ENCODE peak calls at places on chromosome 19, in ten cellular contexts. One of them, this sample, is unnamed.

GRCh38 chr19:897442-898039 is 4.3 kb downstream of the RNU6-9 start:
- DNase-seq in CD8-positive, alpha-beta memory T cell: no peak
- DNase-seq in body of pancreas: no peak
- DNase-seq in CD4-positive, alpha-beta T cell: no peak
- DNase-seq in heart left ventricle: no peak
- DNase-seq in astrocyte: no peak
- DNase-seq in lower lobe of right lung: no peak
- DNase-seq in testis: no peak
- DNase-seq in stomach: no peak
- DNase-seq in cardiac muscle cell: no peak
- DNase-seq in this sample: no peak

GRCh38 chr19:53977991-53978731 is 13.3 kb upstream of the CACNG6 start:
- DNase-seq in lower lobe of right lung: peak; percentile 64
- DNase-seq in body of pancreas: peak; percentile 20
- DNase-seq in CD8-positive, alpha-beta memory T cell: no peak
- DNase-seq in cardiac muscle cell: peak; percentile 99
- DNase-seq in astrocyte: peak; percentile 83
- DNase-seq in CD4-positive, alpha-beta T cell: no peak
- DNase-seq in testis: peak; percentile 95
- DNase-seq in heart left ventricle: peak; percentile 68
- DNase-seq in stomach: no peak
- DNase-seq in this sample: no peak

GRCh38 chr19:29385191-29385795 is 140.5 kb upstream of the VSTM2B start:
- DNase-seq in CD8-positive, alpha-beta memory T cell: no peak
- DNase-seq in astrocyte: no peak
- DNase-seq in lower lobe of right lung: peak; percentile 23
- DNase-seq in cardiac muscle cell: no peak
- DNase-seq in heart left ventricle: no peak
- DNase-seq in CD4-positive, alpha-beta T cell: no peak
- DNase-seq in testis: no peak
- DNase-seq in body of pancreas: no peak
- DNase-seq in stomach: no peak
- DNase-seq in this sample: no peak

GRCh38 chr19:23698711-23699520 is 11.9 kb upstream of the ZNF675 start:
- DNase-seq in CD8-positive, alpha-beta memory T cell: no peak
- DNase-seq in heart left ventricle: no peak
- DNase-seq in astrocyte: no peak
- DNase-seq in stomach: peak; percentile 27
- DNase-seq in body of pancreas: peak; percentile 30
- DNase-seq in testis: no peak
- DNase-seq in cardiac muscle cell: no peak
- DNase-seq in lower lobe of right lung: no peak
- DNase-seq in CD4-positive, alpha-beta T cell: no peak
- DNase-seq in this sample: no peak

GRCh38 chr19:27660428-27660827 is 1552.5 kb downstream of the UQCRFS1 start:
- DNase-seq in body of pancreas: no peak
- DNase-seq in astrocyte: no peak
- DNase-seq in heart left ventricle: peak; percentile 32
- DNase-seq in CD8-positive, alpha-beta memory T cell: no peak
- DNase-seq in lower lobe of right lung: no peak
- DNase-seq in testis: no peak
- DNase-seq in CD4-positive, alpha-beta T cell: no peak
- DNase-seq in stomach: no peak
- DNase-seq in cardiac muscle cell: no peak
- DNase-seq in this sample: no peak

GRCh38 chr19:11203194-11204075 is 6.1 kb upstream of the KANK2 start:
- DNase-seq in cardiac muscle cell: peak; percentile 93
- DNase-seq in CD4-positive, alpha-beta T cell: peak; percentile 39
- DNase-seq in CD8-positive, alpha-beta memory T cell: no peak
- DNase-seq in heart left ventricle: peak; percentile 89
- DNase-seq in testis: peak; percentile 88
- DNase-seq in stomach: peak; percentile 59
- DNase-seq in lower lobe of right lung: peak; percentile 75
- DNase-seq in body of pancreas: peak; percentile 66
- DNase-seq in astrocyte: peak; percentile 66
- DNase-seq in this sample: peak; percentile 10

GRCh38 chr19:1491849-1492170 is 829 bp downstream of the REEP6 start:
- DNase-seq in heart left ventricle: no peak
- DNase-seq in CD8-positive, alpha-beta memory T cell: no peak
- DNase-seq in stomach: no peak
- DNase-seq in testis: no peak
- DNase-seq in body of pancreas: peak; percentile 53
- DNase-seq in CD4-positive, alpha-beta T cell: no peak
- DNase-seq in cardiac muscle cell: no peak
- DNase-seq in astrocyte: no peak
- DNase-seq in lower lobe of right lung: no peak
- DNase-seq in this sample: no peak

GRCh38 chr19:35673121-35673804 is 6.9 kb downstream of the UPK1A start:
- DNase-seq in cardiac muscle cell: peak; percentile 63
- DNase-seq in astrocyte: peak; percentile 33
- DNase-seq in CD8-positive, alpha-beta memory T cell: peak; percentile 3
- DNase-seq in heart left ventricle: peak; percentile 54
- DNase-seq in body of pancreas: peak; percentile 31
- DNase-seq in stomach: peak; percentile 43
- DNase-seq in testis: no peak
- DNase-seq in CD4-positive, alpha-beta T cell: peak; percentile 7
- DNase-seq in lower lobe of right lung: no peak
- DNase-seq in this sample: no peak

GRCh38 chr19:2048959-2049740 is 1.9 kb downstream of the MKNK2 start:
- DNase-seq in heart left ventricle: no peak
- DNase-seq in stomach: no peak
- DNase-seq in lower lobe of right lung: peak; percentile 45
- DNase-seq in body of pancreas: peak; percentile 61
- DNase-seq in testis: peak; percentile 72
- DNase-seq in CD4-positive, alpha-beta T cell: no peak
- DNase-seq in astrocyte: no peak
- DNase-seq in cardiac muscle cell: no peak
- DNase-seq in CD8-positive, alpha-beta memory T cell: no peak
- DNase-seq in this sample: no peak

GRCh38 chr19:53864308-53864836 is 3.3 kb upstream of the MYADM start:
- DNase-seq in lower lobe of right lung: no peak
- DNase-seq in testis: no peak
- DNase-seq in CD8-positive, alpha-beta memory T cell: no peak
- DNase-seq in astrocyte: no peak
- DNase-seq in stomach: peak; percentile 60
- DNase-seq in body of pancreas: peak; percentile 62
- DNase-seq in cardiac muscle cell: no peak
- DNase-seq in CD4-positive, alpha-beta T cell: no peak
- DNase-seq in heart left ventricle: no peak
- DNase-seq in this sample: no peak

GRCh38 chr19:7265963-7266362 is 28.3 kb downstream of the INSR start:
- DNase-seq in stomach: peak; percentile 39
- DNase-seq in heart left ventricle: no peak
- DNase-seq in astrocyte: no peak
- DNase-seq in testis: no peak
- DNase-seq in body of pancreas: peak; percentile 61
- DNase-seq in lower lobe of right lung: peak; percentile 61
- DNase-seq in CD4-positive, alpha-beta T cell: no peak
- DNase-seq in CD8-positive, alpha-beta memory T cell: no peak
- DNase-seq in cardiac muscle cell: no peak
- DNase-seq in this sample: peak; percentile 85

GRCh38 chr19:42066075-42066754 is 3.8 kb downstream of the GRIK5 start:
- DNase-seq in lower lobe of right lung: no peak
- DNase-seq in testis: peak; percentile 37
- DNase-seq in astrocyte: peak; percentile 10
- DNase-seq in cardiac muscle cell: peak; percentile 24
- DNase-seq in stomach: no peak
- DNase-seq in CD4-positive, alpha-beta T cell: no peak
- DNase-seq in body of pancreas: no peak
- DNase-seq in heart left ventricle: no peak
- DNase-seq in CD8-positive, alpha-beta memory T cell: no peak
- DNase-seq in this sample: peak; percentile 8

GRCh38 chr19:12952488-12953455 is 4.3 kb downstream of the GADD45GIP1 start:
- DNase-seq in heart left ventricle: peak; percentile 61
- DNase-seq in CD4-positive, alpha-beta T cell: no peak
- DNase-seq in CD8-positive, alpha-beta memory T cell: no peak
- DNase-seq in stomach: no peak
- DNase-seq in astrocyte: peak; percentile 80
- DNase-seq in body of pancreas: no peak
- DNase-seq in lower lobe of right lung: no peak
- DNase-seq in cardiac muscle cell: peak; percentile 77
- DNase-seq in testis: no peak
- DNase-seq in this sample: no peak

GRCh38 chr19:44904426-44904994 is 1.1 kb upstream of the APOE start:
- DNase-seq in heart left ventricle: no peak
- DNase-seq in astrocyte: no peak
- DNase-seq in stomach: no peak
- DNase-seq in cardiac muscle cell: no peak
- DNase-seq in body of pancreas: no peak
- DNase-seq in CD4-positive, alpha-beta T cell: no peak
- DNase-seq in lower lobe of right lung: no peak
- DNase-seq in CD8-positive, alpha-beta memory T cell: no peak
- DNase-seq in testis: no peak
- DNase-seq in this sample: no peak

GRCh38 chr19:29083863-29084262 is 129.1 kb downstream of the UQCRFS1 start:
- DNase-seq in heart left ventricle: no peak
- DNase-seq in cardiac muscle cell: no peak
- DNase-seq in body of pancreas: no peak
- DNase-seq in CD8-positive, alpha-beta memory T cell: no peak
- DNase-seq in stomach: no peak
- DNase-seq in CD4-positive, alpha-beta T cell: no peak
- DNase-seq in testis: no peak
- DNase-seq in astrocyte: no peak
- DNase-seq in lower lobe of right lung: no peak
- DNase-seq in this sample: no peak

GRCh38 chr19:53659292-53659691 is 27.5 kb downstream of the DPRX start:
- DNase-seq in astrocyte: no peak
- DNase-seq in body of pancreas: peak; percentile 12
- DNase-seq in testis: peak; percentile 65
- DNase-seq in CD4-positive, alpha-beta T cell: no peak
- DNase-seq in CD8-positive, alpha-beta memory T cell: no peak
- DNase-seq in cardiac muscle cell: peak; percentile 1
- DNase-seq in heart left ventricle: peak; percentile 35
- DNase-seq in stomach: no peak
- DNase-seq in lower lobe of right lung: no peak
- DNase-seq in this sample: no peak

GRCh38 chr19:2600914-2601870 is 101.3 kb downstream of the GNG7 start:
- DNase-seq in testis: no peak
- DNase-seq in lower lobe of right lung: peak; percentile 23
- DNase-seq in cardiac muscle cell: no peak
- DNase-seq in CD4-positive, alpha-beta T cell: no peak
- DNase-seq in CD8-positive, alpha-beta memory T cell: no peak
- DNase-seq in astrocyte: no peak
- DNase-seq in body of pancreas: no peak
- DNase-seq in stomach: no peak
- DNase-seq in heart left ventricle: no peak
- DNase-seq in this sample: no peak

GRCh38 chr19:35438527-35438926 is 9.5 kb upstream of the FFAR2 start:
- DNase-seq in heart left ventricle: no peak
- DNase-seq in CD8-positive, alpha-beta memory T cell: no peak
- DNase-seq in lower lobe of right lung: no peak
- DNase-seq in body of pancreas: peak; percentile 78
- DNase-seq in cardiac muscle cell: peak; percentile 80
- DNase-seq in stomach: no peak
- DNase-seq in astrocyte: no peak
- DNase-seq in CD4-positive, alpha-beta T cell: no peak
- DNase-seq in testis: no peak
- DNase-seq in this sample: no peak

GRCh38 chr19:19691683-19692082 is 23.0 kb downstream of the ZNF101 start:
- DNase-seq in testis: no peak
- DNase-seq in lower lobe of right lung: no peak
- DNase-seq in heart left ventricle: no peak
- DNase-seq in stomach: no peak
- DNase-seq in cardiac muscle cell: no peak
- DNase-seq in CD4-positive, alpha-beta T cell: no peak
- DNase-seq in body of pancreas: no peak
- DNase-seq in CD8-positive, alpha-beta memory T cell: no peak
- DNase-seq in astrocyte: no peak
- DNase-seq in this sample: no peak
- H3K27ac ChIP-seq in testis: no peak overlapping the region
- H3K27ac ChIP-seq in lower lobe of right lung: no peak overlapping the region
- H3K27ac ChIP-seq in heart left ventricle: no peak overlapping the region
- H3K27ac ChIP-seq in stomach: no peak overlapping the region
- H3K27ac ChIP-seq in cardiac muscle cell: no peak overlapping the region
- H3K27ac ChIP-seq in CD4-positive, alpha-beta T cell: no peak overlapping the region
- H3K27ac ChIP-seq in body of pancreas: no peak overlapping the region
- H3K27ac ChIP-seq in CD8-positive, alpha-beta memory T cell: no peak overlapping the region
- H3K27ac ChIP-seq in astrocyte: no peak overlapping the region
- H3K27ac ChIP-seq in this sample: no peak overlapping the region

GRCh38 chr19:17216058-17216670 is 1.0 kb downstream of the USE1 start:
- DNase-seq in cardiac muscle cell: no peak
- DNase-seq in CD8-positive, alpha-beta memory T cell: no peak
- DNase-seq in CD4-positive, alpha-beta T cell: no peak
- DNase-seq in testis: no peak
- DNase-seq in astrocyte: no peak
- DNase-seq in heart left ventricle: no peak
- DNase-seq in lower lobe of right lung: no peak
- DNase-seq in body of pancreas: no peak
- DNase-seq in stomach: no peak
- DNase-seq in this sample: peak; percentile 31
- H3K27ac ChIP-seq in cardiac muscle cell: no peak overlapping the region
- H3K27ac ChIP-seq in CD8-positive, alpha-beta memory T cell: peak overlapping the region; percentile 33
- H3K27ac ChIP-seq in CD4-positive, alpha-beta T cell: no peak overlapping the region
- H3K27ac ChIP-seq in testis: peak overlapping the region; percentile 92
- H3K27ac ChIP-seq in astrocyte: no peak overlapping the region
- H3K27ac ChIP-seq in heart left ventricle: peak overlapping the region; percentile 94
- H3K27ac ChIP-seq in lower lobe of right lung: peak overlapping the region; percentile 97
- H3K27ac ChIP-seq in body of pancreas: no peak overlapping the region
- H3K27ac ChIP-seq in stomach: peak overlapping the region; percentile 95
- H3K27ac ChIP-seq in this sample: peak overlapping the region; percentile 94

GRCh38 chr19:38729653-38730469 is 14.4 kb downstream of the CAPN12 start:
- DNase-seq in stomach: peak; percentile 77
- DNase-seq in cardiac muscle cell: peak; percentile 69
- DNase-seq in astrocyte: no peak
- DNase-seq in body of pancreas: peak; percentile 78
- DNase-seq in testis: peak; percentile 80
- DNase-seq in CD8-positive, alpha-beta memory T cell: peak; percentile 63
- DNase-seq in lower lobe of right lung: peak; percentile 85
- DNase-seq in heart left ventricle: peak; percentile 78
- DNase-seq in CD4-positive, alpha-beta T cell: peak; percentile 75
- DNase-seq in this sample: peak; percentile 66
- H3K27ac ChIP-seq in stomach: peak overlapping the region; percentile 93
- H3K27ac ChIP-seq in cardiac muscle cell: peak overlapping the region; percentile 64
- H3K27ac ChIP-seq in astrocyte: no peak overlapping the region
- H3K27ac ChIP-seq in body of pancreas: peak overlapping the region; percentile 90
- H3K27ac ChIP-seq in testis: no peak overlapping the region
- H3K27ac ChIP-seq in CD8-positive, alpha-beta memory T cell: no peak overlapping the region
- H3K27ac ChIP-seq in lower lobe of right lung: peak overlapping the region; percentile 31
- H3K27ac ChIP-seq in heart left ventricle: peak overlapping the region; percentile 80
- H3K27ac ChIP-seq in CD4-positive, alpha-beta T cell: no peak overlapping the region
- H3K27ac ChIP-seq in this sample: no peak overlapping the region

DNA sequence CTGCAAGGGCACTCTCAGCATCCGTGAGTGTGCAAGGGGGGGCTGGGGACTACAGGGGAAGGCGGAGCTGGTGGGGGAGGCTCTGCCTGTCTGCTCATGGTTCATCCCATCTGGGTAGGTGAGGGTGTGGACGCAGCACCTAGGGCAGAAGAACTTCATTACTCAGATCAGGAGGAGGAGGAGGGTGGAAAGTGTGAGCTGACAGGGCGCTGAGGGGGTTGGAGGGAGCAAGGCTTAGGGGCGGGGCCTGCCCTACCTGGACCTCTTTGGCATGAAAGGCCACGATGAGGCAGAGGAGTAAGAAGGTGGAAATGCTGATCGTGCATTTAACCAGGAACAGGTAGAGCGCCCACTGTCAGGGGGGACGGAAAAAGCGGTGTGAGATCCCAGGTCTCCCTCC is 4.5 kb downstream of the KCNN4 start:
- DNase-seq in heart left ventricle: no peak
- DNase-seq in cardiac muscle cell: no peak
- DNase-seq in lower lobe of right lung: no peak
- DNase-seq in testis: no peak
- DNase-seq in CD4-positive, alpha-beta T cell: no peak
- DNase-seq in astrocyte: no peak
- DNase-seq in stomach: no peak
- DNase-seq in CD8-positive, alpha-beta memory T cell: no peak
- DNase-seq in body of pancreas: no peak
- DNase-seq in this sample: no peak
- H3K27ac ChIP-seq in heart left ventricle: no peak overlapping the region
- H3K27ac ChIP-seq in cardiac muscle cell: no peak overlapping the region
- H3K27ac ChIP-seq in lower lobe of right lung: no peak overlapping the region
- H3K27ac ChIP-seq in testis: no peak overlapping the region
- H3K27ac ChIP-seq in CD4-positive, alpha-beta T cell: no peak overlapping the region
- H3K27ac ChIP-seq in astrocyte: no peak overlapping the region
- H3K27ac ChIP-seq in stomach: no peak overlapping the region
- H3K27ac ChIP-seq in CD8-positive, alpha-beta memory T cell: peak overlapping the region; percentile 76
- H3K27ac ChIP-seq in body of pancreas: no peak overlapping the region
- H3K27ac ChIP-seq in this sample: peak overlapping the region; percentile 97

This sample was measured in HL-60.